ENCODE peak calls at places on chromosomes 16 and 17, in four cellular contexts. Z is brain microvascular endothelial cell, S is dorsolateral prefrontal cortex, Y is cardiac muscle cell. J is an unnamed sample.

GRCh38 chr16:16073884-16074781 is 124.7 kb downstream of the ABCC1 start:
- DNase-seq in S (no peak), Z (peak), Y (peak), J (no peak)

GRCh38 chr16:66274335-66275110 is 92.0 kb upstream of the CDH5 start:
- DNase-seq in Y (peak), Z (no peak), S (peak), J (no peak)

GRCh38 chr16:89822188-89823086 is 5.8 kb upstream of the SPIRE2 start:
- DNase-seq in S (no peak), Z (no peak), Y (no peak), J (no peak)

GRCh38 chr17:31609331-31609730 is 217.9 kb downstream of the RAB11FIP4 start:
- DNase-seq in S (no peak), Z (no peak), Y (no peak), J (no peak)

GRCh38 chr16:11263737-11264136 is 5.4 kb downstream of the TNP2 start:
- DNase-seq in S (no peak), Y (no peak), Z (no peak), J (no peak)

GRCh38 chr16:69049146-69049545 is 56.3 kb upstream of the HAS3 start:
- DNase-seq in S (no peak), Z (peak), Y (peak), J (no peak)

GRCh38 chr17:56291226-56291805 is 138.0 kb downstream of the ANKFN1 start:
- DNase-seq in S (no peak), Y (no peak), Z (no peak), J (no peak)

GRCh38 chr17:83154311-83155127 is 75.1 kb downstream of the METRNL start:
- DNase-seq in Y (no peak), Z (no peak), S (peak), J (no peak)

GRCh38 chr16:29154100-29154499 is 169.2 kb downstream of the LAT start:
- DNase-seq in Z (no peak), Y (no peak), S (no peak), J (no peak)

GRCh38 chr16:29151317-29151716 is 166.5 kb downstream of the LAT start:
- DNase-seq in S (no peak), Y (no peak), Z (no peak), J (no peak)

GRCh38 chr16:29154676-29155121 is 169.8 kb downstream of the LAT start:
- DNase-seq in Y (peak), S (no peak), Z (peak), J (no peak)

GRCh38 chr16:29158031-29158430 is 173.2 kb downstream of the LAT start:
- DNase-seq in S (no peak), Y (no peak), Z (no peak), J (no peak)

DNA sequence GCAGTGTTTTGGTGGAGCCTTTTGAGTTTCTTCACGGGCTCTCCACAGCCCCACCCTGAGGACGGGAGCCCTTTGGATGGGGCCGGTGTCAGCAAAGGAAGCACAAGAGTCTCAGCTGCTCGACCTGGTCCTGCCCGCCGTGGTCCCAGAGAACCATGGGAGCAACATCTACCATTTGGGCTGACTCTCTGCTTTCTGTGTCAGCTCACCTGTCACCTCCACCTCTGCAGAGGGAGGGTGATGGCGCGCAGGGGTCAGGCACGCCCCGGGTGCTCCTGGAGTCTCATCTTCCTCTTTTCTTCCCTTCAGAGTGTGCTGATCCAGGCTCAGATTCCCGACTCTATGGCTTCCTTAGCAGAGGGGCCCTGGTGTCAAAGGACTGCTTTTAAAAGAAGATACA is 171.7 kb downstream of the LAT start:
- DNase-seq in Y (no peak), S (no peak), Z (no peak), J (no peak)
- H3K27ac ChIP-seq in Y (no peak), S (no peak), Z (peak), J (no peak)

DNA sequence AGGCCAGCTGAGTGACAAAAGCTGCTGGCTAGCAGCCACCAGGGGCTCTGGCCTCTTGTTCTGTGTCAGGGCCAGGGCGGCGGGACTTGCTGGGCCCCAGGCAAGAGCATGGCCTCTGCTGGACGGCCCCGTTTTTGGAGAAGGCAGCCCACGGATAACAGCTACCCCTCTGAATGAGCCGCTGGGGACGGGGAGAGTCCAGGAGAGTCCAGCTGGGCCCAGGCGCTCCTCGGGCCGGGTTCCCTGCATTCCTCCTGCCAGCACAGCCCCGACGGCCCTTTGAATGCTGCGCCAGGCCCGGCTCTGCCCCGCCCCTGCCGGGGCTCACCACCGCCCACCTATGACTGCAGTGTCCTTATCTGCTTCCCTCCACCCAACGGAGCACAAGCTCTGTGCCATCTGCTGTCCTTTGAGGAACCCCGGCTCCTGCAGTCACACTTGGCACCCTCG is 33.4 kb downstream of the SLC7A5 start:
- DNase-seq in Y (no peak), S (no peak), Z (no peak), J (no peak)
- H3K27ac ChIP-seq in Y (no peak), S (peak), Z (no peak), J (no peak)

DNA sequence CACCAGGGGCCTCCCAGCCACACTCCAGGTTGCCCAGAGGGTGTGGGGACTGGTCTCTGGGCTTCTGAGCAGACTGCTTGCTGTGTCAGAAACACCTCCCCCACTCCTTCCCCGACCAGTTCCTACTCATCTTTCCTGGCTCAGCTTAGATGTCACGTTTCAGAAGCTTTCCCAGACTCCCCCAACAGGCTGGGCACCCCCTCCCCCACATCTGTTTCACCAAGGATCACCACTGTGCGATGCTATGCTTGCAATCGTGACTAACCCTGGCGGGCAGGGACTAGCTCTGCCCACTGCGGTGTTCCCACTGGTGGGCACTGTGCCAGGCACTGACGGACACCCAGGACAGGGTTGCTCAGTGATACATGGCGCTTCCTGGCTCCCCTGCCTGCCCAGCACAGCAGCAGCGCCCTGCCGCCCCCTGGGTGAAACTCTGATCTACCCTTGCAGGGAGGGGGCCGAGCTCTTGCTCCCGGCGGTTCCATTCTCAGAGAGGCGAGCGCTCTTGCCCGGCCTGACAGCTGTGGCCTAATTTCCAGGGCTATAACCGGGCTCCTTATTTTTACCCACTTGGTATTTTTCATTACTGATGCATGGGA is 29.4 kb upstream of the MTSS2 start:
- DNase-seq in Y (peak), S (peak), Z (peak), J (no peak)
- H3K27ac ChIP-seq in Y (peak), S (peak), Z (peak), J (peak)

DNA sequence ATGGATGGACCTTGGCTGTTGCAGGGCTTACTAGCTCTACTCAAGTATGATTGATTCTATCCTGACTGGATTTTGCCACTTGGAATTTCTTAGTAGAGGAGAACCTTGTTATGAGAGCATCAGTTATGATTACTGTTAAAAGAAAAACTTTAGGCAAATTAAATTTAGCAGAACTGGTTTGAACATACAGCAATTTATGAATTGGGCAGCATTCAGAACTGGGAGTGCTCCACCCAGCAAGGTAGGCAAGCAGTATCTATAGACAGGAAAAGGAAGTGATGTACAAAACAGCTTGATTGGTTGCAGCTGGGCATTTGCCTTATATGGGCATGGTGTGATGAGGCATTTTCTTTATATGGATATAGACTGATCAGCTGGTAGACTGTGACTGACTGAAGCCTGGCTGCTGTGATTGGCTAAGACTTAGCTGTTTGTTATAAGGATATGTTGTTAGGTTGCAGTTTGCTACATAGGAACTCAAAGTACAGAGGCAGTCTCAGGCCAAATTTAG is 17.6 kb upstream of the CYLD start:
- DNase-seq in S (no peak), Y (no peak), Z (no peak), J (no peak)
- H3K27ac ChIP-seq in S (no peak), Y (no peak), Z (no peak), J (no peak)

GRCh38 chr17:47733047-47733413 is at the start of gene TBX21:
- DNase-seq in Z (no peak), S (no peak), Y (peak), J (no peak)

GRCh38 chr17:47731396-47731795 is 1.6 kb upstream of the TBX21 start:
- DNase-seq in Y (no peak), Z (no peak), S (no peak), J (no peak)

GRCh38 chr17:47733414-47734288 is 615 bp downstream of the TBX21 start:
- DNase-seq in S (peak), Z (no peak), Y (no peak), J (no peak)

GRCh38 chr17:47730681-47731080 is 2.4 kb upstream of the TBX21 start:
- DNase-seq in Y (no peak), S (no peak), Z (no peak), J (no peak)

GRCh38 chr17:47732399-47733046 is 513 bp upstream of the TBX21 start:
- DNase-seq in Y (no peak), S (no peak), Z (no peak), J (no peak)
- H3K27ac ChIP-seq in Y (no peak), S (no peak), Z (no peak), J (no peak)

DNA sequence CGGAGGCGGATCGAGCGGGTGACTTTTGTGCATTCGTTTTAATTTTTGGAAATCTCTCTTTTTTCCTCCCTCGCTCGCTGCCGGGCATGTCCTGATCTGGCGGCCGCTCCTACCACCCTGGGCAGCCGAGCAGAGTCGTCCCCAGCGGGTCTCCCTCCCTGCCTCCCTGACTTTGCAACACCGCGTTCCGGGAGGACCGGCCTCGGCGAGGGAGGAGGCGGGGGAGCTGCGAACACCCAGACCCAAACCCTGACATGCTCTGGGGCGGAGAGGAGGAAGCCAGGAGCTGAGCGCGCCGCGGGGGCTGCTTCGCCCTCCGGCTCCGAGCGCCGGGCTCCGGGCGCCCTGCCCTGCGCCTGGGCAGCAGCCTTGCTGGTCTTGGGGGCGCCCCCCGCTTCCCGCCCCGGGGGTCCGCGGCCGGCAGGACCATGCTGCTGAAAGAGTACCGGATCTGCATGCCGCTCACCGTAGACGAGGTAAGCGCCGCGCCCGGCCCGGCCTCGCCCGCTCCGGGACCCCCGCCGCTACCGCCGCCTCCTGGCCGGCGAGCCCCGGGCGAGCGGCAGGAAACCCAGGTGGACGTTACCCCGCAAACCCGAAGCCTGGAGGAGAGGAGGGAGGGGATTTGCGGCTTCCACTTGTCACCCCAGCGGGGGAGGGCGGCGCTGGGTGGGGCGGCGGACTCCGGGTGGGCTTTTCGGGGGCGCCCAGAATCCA is 804 bp downstream of the PITPNC1 start:
- DNase-seq in Y (peak), S (no peak), Z (no peak), J (no peak)
- H3K27ac ChIP-seq in Y (peak), S (peak), Z (peak), J (peak)

GRCh38 chr17:63944736-63945499 is 12.8 kb upstream of the CD79B start:
- DNase-seq in Z (no peak), Y (no peak), S (no peak), J (no peak)

GRCh38 chr17:63948521-63948920 is 16.4 kb upstream of the CD79B start:
- DNase-seq in Y (no peak), S (no peak), Z (no peak), J (no peak)

GRCh38 chr17:63945851-63946439 is 13.8 kb upstream of the CD79B start:
- DNase-seq in Y (no peak), Z (no peak), S (no peak), J (no peak)

GRCh38 chr17:63947711-63948330 is 15.7 kb upstream of the CD79B start:
- DNase-seq in S (no peak), Y (no peak), Z (no peak), J (no peak)

DNA sequence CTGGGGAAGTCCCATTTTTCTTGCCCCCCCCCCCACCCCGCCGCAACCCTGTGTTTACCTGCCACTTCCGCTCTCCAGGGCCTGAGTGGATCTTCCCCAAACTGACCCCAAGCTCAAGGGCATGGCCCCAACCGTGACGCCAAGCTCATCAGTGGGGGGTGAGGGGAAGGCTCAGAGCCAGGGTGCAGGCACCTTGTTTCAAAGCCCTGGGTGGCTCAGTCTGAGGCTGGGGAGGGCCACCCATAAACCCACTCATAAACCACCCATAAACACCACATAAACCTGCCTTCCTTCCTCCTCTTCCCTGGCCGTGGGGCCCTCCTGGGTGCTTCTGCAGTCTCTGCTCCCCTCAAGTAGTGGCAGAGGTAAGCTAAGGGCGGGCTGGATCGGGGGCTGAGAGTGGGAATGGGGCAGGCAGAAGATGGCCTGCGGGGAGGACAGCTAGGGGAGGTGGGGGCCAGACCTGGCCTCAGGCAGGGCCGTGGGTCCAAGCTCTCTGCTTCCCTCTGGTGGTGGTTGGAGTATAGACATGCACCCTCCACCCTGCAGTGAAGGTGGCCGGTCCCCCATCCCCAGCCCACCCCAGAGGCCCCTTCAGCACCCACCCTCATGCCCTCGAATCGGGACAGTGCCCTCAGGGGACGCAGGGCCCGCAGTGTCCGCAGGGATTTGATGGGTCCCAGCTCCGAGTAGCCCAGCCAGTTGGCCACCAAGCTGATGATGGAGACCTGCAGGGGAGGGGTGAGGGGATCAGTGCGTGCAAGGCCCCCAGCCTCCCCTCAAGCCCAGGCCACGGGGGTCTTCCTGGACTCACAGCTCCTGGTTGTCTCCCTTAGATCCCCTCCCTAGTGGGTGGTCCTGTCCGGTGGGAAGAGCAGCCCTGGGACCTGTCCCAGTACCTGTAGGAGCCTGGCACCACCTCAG is 14.6 kb upstream of the CD79B start:
- DNase-seq in S (no peak), Z (peak), Y (peak), J (peak)
- H3K27ac ChIP-seq in S (no peak), Z (no peak), Y (no peak), J (no peak)

J was measured in substantia nigra.